ENCODE peak calls at places on chromosome 11, in five cellular contexts. R, B, D, P and Z are unnamed samples. For H3K9me3, the result is how much of the 10 kb centered on the place peaks cover.

GRCh38 chr11:9573775-9574555 is 495 bp downstream of the WEE1 start:
- DNase-seq in P (peak), B (no peak), R (no peak), D (peak), Z (no peak)

GRCh38 chr11:86537541-86538222 is 134.7 kb downstream of the ME3 start:
- DNase-seq in D (no peak), B (no peak), P (no peak), R (no peak), Z (no peak)

GRCh38 chr11:75342231-75342918 is 9.1 kb downstream of the ARRB1 start:
- DNase-seq in B (no peak), D (no peak), P (no peak), R (no peak), Z (no peak)

GRCh38 chr11:64747961-64748715 is 4.2 kb upstream of the RASGRP2 start:
- DNase-seq in R (no peak), D (no peak), P (no peak), B (no peak), Z (no peak)

GRCh38 chr11:79342686-79343085 is 98.1 kb downstream of the TENM4 start:
- DNase-seq in R (no peak), P (no peak), B (no peak), D (no peak), Z (no peak)

GRCh38 chr11:114288139-114288538 is 8.1 kb upstream of the NNMT start:
- DNase-seq in B (no peak), D (no peak), P (no peak), R (no peak), Z (no peak)

GRCh38 chr11:69449320-69450063 is 32.0 kb upstream of the LINC01488 start:
- DNase-seq in R (peak), D (no peak), P (no peak), B (peak), Z (no peak)

GRCh38 chr11:91984033-91984568 is 240.5 kb upstream of the FAT3 start:
- DNase-seq in B (no peak), P (no peak), D (no peak), R (no peak), Z (no peak)

GRCh38 chr11:111775024-111775710 is 9.0 kb upstream of the PPP2R1B start:
- DNase-seq in R (peak), P (no peak), B (no peak), D (peak), Z (no peak)

GRCh38 chr11:47946682-47947575 is 33.4 kb upstream of the PTPRJ start:
- DNase-seq in D (peak), P (peak), R (peak), B (peak), Z (peak)

GRCh38 chr11:94746721-94747120 is 21.4 kb upstream of the AMOTL1 start:
- DNase-seq in D (peak), R (no peak), P (no peak), B (no peak), Z (no peak)

GRCh38 chr11:124754710-124755109 is 2.7 kb upstream of the VSIG2 start:
- DNase-seq in P (no peak), B (no peak), D (no peak), R (no peak), Z (no peak)

GRCh38 chr11:47451436-47451835 is 2.5 kb upstream of the RAPSN start:
- DNase-seq in P (no peak), D (no peak), R (no peak), B (no peak), Z (no peak)

GRCh38 chr11:12269104-12269441 is 108.3 kb upstream of the PARVA start:
- DNase-seq in B (peak), D (peak), R (no peak), P (no peak), Z (no peak)

GRCh38 chr11:65448418-65449196 is 26.0 kb downstream of the NEAT1 start:
- DNase-seq in P (no peak), B (peak), D (no peak), R (peak), Z (no peak)

GRCh38 chr11:119509277-119509841 is 86.4 kb upstream of the THY1 start:
- DNase-seq in P (no peak), B (no peak), D (no peak), R (no peak), Z (no peak)

GRCh38 chr11:36818410-36818809 is 220.4 kb upstream of the RAG2 start:
- DNase-seq in R (no peak), P (no peak), B (no peak), D (no peak), Z (no peak)

GRCh38 chr11:3357302-3357701 is 21.6 kb downstream of the ZNF195 start:
- DNase-seq in D (no peak), P (no peak), R (no peak), B (no peak), Z (no peak)
- H3K9me3 ChIP-seq in D (under half), P (half or more), R (under half), B (under half), Z (under half)

GRCh38 chr11:284081-285020 is 4.6 kb upstream of the PGGHG start:
- DNase-seq in B (peak), P (peak), D (no peak), R (no peak), Z (peak)
- TF ChIP-seq CTCF in B (no peak), P (no peak), D (no peak), R (no peak), Z (no peak)

DNA sequence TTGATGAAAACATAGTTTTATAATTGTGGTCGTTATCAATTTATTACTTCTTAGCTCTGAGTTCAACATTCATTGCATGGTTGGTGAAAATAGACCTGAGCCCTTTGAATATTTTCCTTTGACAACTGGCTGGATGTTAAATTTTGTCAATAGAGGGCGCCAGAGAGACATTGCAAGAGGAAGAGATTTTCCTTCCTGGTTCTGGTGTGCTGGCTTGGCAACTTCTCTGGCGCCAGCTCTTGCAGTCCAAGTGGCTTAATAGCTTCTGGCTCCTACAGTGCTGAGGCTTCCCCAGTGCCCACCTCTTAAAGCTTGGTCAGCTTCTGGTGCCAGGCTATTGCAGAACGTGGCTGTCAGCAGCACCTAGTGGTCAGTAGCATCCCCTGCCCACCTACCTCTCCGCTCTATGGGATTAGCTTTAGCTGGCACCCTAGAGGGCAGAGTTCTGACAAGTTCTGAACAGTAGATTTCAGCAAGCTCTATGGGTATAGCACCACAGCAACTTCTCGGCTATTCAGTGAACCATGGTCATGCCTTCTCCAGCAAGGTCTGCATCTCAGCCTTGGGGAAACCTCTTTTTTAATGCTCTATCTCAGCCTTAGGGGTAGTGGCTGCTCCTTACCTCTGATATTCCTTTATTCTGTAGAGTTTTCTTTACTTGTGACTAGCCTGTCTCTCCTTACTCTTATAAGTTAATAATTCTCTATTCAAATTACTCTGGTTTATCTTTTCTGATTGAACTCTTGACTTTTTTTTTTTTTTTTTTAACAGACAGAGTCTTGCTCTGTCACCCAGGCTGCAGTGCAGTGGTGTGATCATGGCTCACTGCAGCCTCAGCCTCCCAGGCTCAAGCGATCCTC is 59.4 kb downstream of the ACER3 start:
- DNase-seq in D (peak), R (peak), P (peak), B (peak), Z (no peak)
- H3K4me3 ChIP-seq in D (no peak), R (no peak), P (peak), B (no peak), Z (no peak)

GRCh38 chr11:73269353-73270088 is 2.6 kb upstream of the P2RY6 start:
- DNase-seq in P (no peak), R (peak), D (no peak), B (peak), Z (no peak)

GRCh38 chr11:73270855-73271477 is 1.2 kb upstream of the P2RY6 start:
- DNase-seq in R (peak), P (no peak), D (no peak), B (peak), Z (no peak)

GRCh38 chr11:73268671-73269271 is 3.4 kb upstream of the P2RY6 start:
- DNase-seq in R (peak), B (peak), D (no peak), P (no peak), Z (no peak)

GRCh38 chr11:73271936-73272679 is at the start of gene P2RY6:
- DNase-seq in B (peak), R (no peak), P (no peak), D (no peak), Z (no peak)

GRCh38 chr11:73270089-73270854 is 1.9 kb upstream of the P2RY6 start:
- DNase-seq in D (no peak), B (peak), P (no peak), R (peak), Z (no peak)
- H3K9me3 ChIP-seq in D (under half), B (under half), P (under half), R (under half), Z (under half)

DNA sequence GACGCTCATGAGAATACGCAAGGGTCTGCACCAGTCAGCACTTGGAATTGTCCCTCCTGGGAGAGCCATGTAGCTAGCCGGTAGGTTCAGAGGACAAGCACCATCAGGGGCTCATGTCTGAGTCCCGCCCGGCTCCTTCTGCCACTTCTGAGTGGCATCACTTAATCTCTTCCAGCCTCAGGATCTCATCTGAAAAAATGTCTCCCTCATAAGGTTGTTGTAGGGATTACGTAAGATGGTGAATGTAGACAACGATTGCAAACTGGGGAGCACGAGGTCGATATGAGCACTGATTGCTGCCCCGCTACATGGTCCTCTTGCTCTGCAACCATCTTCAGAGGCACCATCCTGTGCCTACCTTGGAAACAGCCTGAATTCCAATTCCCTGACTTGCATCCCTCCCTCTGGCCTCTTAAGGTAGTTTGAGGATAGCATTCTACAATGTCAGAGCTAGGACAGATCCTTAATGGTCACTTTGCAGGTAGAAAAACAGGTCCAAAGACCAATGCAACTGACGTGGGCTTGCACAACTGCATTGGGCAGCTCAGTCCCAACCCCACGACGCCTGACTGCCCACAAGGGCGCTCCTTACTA is 115.8 kb upstream of the TMEM45B start:
- DNase-seq in B (no peak), D (no peak), P (no peak), R (no peak), Z (no peak)
- TF ChIP-seq CTCF in B (no peak), D (no peak), P (no peak), R (no peak), Z (no peak)

DNA sequence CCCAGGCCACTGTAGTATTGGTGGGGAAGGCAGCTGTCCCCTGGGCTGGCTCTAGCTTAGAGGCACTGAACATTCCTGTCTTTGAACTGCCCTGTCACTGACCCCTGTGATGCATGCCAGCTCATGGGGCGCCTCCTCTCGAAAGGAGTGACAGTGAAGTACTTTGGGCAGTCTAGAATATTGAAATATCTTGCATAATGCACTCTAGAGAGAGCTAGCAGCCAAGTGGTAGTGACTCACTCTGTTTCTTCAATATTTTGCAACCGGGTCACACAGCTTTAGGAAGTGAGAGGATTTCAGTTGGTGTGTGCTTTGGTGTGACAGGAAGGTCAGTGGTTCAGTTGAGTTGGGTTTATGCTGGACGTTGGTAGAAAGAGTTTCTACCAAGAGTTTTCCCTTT is 35.5 kb upstream of the ST14 start:
- DNase-seq in D (no peak), R (peak), B (peak), P (no peak), Z (no peak)
- H3K4me3 ChIP-seq in D (no peak), R (no peak), B (no peak), P (no peak), Z (no peak)

GRCh38 chr11:20601221-20601914 is 2.0 kb downstream of the SLC6A5 start:
- DNase-seq in P (no peak), B (no peak), R (no peak), D (no peak), Z (no peak)
- H3K9me3 ChIP-seq in P (under half), B (under half), R (under half), D (under half), Z (under half)